ENCODE peak calls at places on chromosomes 7 and 10, in five cellular contexts. H, K, I, V and U are unnamed samples.

GRCh38 chr7:17706734-17707133 is 233.6 kb downstream of the SNX13 start:
- DNase-seq in H (no peak), K (peak; percentile 16), I (peak; percentile 27), V (no peak), U (peak; percentile 64)

GRCh38 chr7:3589756-3590155 is 288.7 kb downstream of the SDK1 start:
- DNase-seq in H (no peak), K (no peak), I (no peak), V (no peak), U (no peak)

GRCh38 chr7:128103498-128104108 is 72.4 kb upstream of the LRRC4 start:
- DNase-seq in H (no peak), K (no peak), I (no peak), V (peak; percentile 75), U (no peak)

GRCh38 chr10:111091833-111092232 is 15.0 kb downstream of the ADRA2A start:
- DNase-seq in H (no peak), K (no peak), I (no peak), V (no peak), U (no peak)

GRCh38 chr10:101694674-101695403 is at the start of gene FBXW4:
- DNase-seq in H (peak; percentile 32), K (peak; percentile 75), I (peak; percentile 56), V (peak; percentile 85), U (peak; percentile 59)

GRCh38 chr7:37323912-37324430 is 124.7 kb downstream of the ELMO1 start:
- DNase-seq in H (no peak), K (no peak), I (no peak), V (no peak), U (no peak)

GRCh38 chr10:381346-381745 is 246.1 kb downstream of the ZMYND11 start:
- DNase-seq in H (no peak), K (no peak), I (no peak), V (no peak), U (no peak)

GRCh38 chr7:13181221-13181620 is 493.8 kb downstream of the ARL4A start:
- DNase-seq in H (no peak), K (no peak), I (no peak), V (no peak), U (no peak)

GRCh38 chr7:102111063-102111757 is 175.5 kb upstream of the SH2B2 start:
- DNase-seq in H (no peak), K (no peak), I (no peak), V (no peak), U (no peak)

GRCh38 chr7:156096806-156097538 is 284.7 kb upstream of the SHH start:
- DNase-seq in H (no peak), K (no peak), I (no peak), V (no peak), U (no peak)

GRCh38 chr7:193538-194256 is 1.3 kb downstream of the FAM20C start:
- DNase-seq in H (no peak), K (no peak), I (no peak), V (no peak), U (no peak)

GRCh38 chr7:34991938-34992840 is 45.1 kb downstream of the DPY19L1 start:
- DNase-seq in H (no peak), K (peak; percentile 51), I (no peak), V (no peak), U (no peak)

GRCh38 chr10:43854042-43854441 is 205.4 kb upstream of the ZNF32 start:
- DNase-seq in H (no peak), K (no peak), I (no peak), V (no peak), U (no peak)

GRCh38 chr10:89535185-89536012 is at the start of gene SLC16A12:
- DNase-seq in H (no peak), K (no peak), I (peak; percentile 56), V (no peak), U (no peak)

GRCh38 chr7:82755705-82756551 is 312.4 kb upstream of the CACNA2D1 start:
- DNase-seq in H (no peak), K (no peak), I (no peak), V (no peak), U (no peak)

GRCh38 chr10:61608255-61609040 is 54.3 kb upstream of the CABCOCO1 start:
- DNase-seq in H (no peak), K (no peak), I (no peak), V (no peak), U (no peak)

GRCh38 chr7:36762394-36762793 is 38.1 kb upstream of the AOAH start:
- DNase-seq in H (no peak), K (no peak), I (no peak), V (no peak), U (no peak)

GRCh38 chr10:82212753-82213152 is 337.8 kb downstream of the NRG3 start:
- DNase-seq in H (no peak), K (no peak), I (no peak), V (no peak), U (no peak)

GRCh38 chr7:8258734-8259133 is 3.2 kb downstream of the ICA1 start:
- DNase-seq in H (no peak), K (no peak), I (no peak), V (no peak), U (no peak)

GRCh38 chr10:72563327-72563932 is 62.4 kb downstream of the MICU1 start:
- DNase-seq in H (no peak), K (no peak), I (no peak), V (no peak), U (no peak)

GRCh38 chr10:482036-482435 is 207.4 kb downstream of the DIP2C start:
- DNase-seq in H (no peak), K (no peak), I (no peak), V (no peak), U (no peak)

GRCh38 chr10:131094406-131095108 is 217.0 kb downstream of the TCERG1L start:
- DNase-seq in H (no peak), K (no peak), I (no peak), V (no peak), U (no peak)

GRCh38 chr10:24012249-24012803 is 196.6 kb upstream of the KIAA1217 start:
- DNase-seq in H (no peak), K (no peak), I (no peak), V (no peak), U (no peak)

GRCh38 chr7:33671521-33672262 is 233.6 kb upstream of the BMPER start:
- DNase-seq in H (no peak), K (no peak), I (no peak), V (no peak), U (no peak)

GRCh38 chr10:24858244-24858907 is 94.0 kb downstream of the PRTFDC1 start:
- DNase-seq in H (no peak), K (no peak), I (no peak), V (no peak), U (no peak)

GRCh38 chr10:93749218-93749799 is 8.4 kb upstream of the LGI1 start:
- DNase-seq in H (no peak), K (peak; percentile 28), I (no peak), V (no peak), U (no peak)

GRCh38 chr7:129225931-129226572 is 1.2 kb downstream of the AHCYL2 start:
- DNase-seq in H (no peak), K (no peak), I (no peak), V (no peak), U (no peak)
- H3K27ac ChIP-seq in H (peak overlapping the region; percentile 99), K (peak overlapping the region; percentile 95), I (no peak overlapping the region), V (no peak overlapping the region), U (no peak overlapping the region)

GRCh38 chr7:159032753-159033472 is 111.8 kb downstream of the VIPR2 start:
- DNase-seq in H (no peak), K (peak; percentile 3), I (no peak), V (no peak), U (no peak)

GRCh38 chr7:159031750-159032149 is 112.9 kb downstream of the VIPR2 start:
- DNase-seq in H (no peak), K (peak; percentile 6), I (no peak), V (no peak), U (peak; percentile 26)

GRCh38 chr7:159031135-159031701 is 113.4 kb downstream of the VIPR2 start:
- DNase-seq in H (no peak), K (peak; percentile 11), I (no peak), V (peak; percentile 87), U (peak; percentile 44)

GRCh38 chr7:159033473-159033825 is 111.2 kb downstream of the VIPR2 start:
- DNase-seq in H (no peak), K (no peak), I (no peak), V (no peak), U (no peak)

GRCh38 chr7:159032310-159032709 is 112.4 kb downstream of the VIPR2 start:
- DNase-seq in H (no peak), K (peak; percentile 10), I (no peak), V (peak; percentile 67), U (peak; percentile 22)
- H3K27ac ChIP-seq in H (no peak overlapping the region), K (no peak overlapping the region), I (no peak overlapping the region), V (peak overlapping the region; percentile 86), U (no peak overlapping the region)

DNA sequence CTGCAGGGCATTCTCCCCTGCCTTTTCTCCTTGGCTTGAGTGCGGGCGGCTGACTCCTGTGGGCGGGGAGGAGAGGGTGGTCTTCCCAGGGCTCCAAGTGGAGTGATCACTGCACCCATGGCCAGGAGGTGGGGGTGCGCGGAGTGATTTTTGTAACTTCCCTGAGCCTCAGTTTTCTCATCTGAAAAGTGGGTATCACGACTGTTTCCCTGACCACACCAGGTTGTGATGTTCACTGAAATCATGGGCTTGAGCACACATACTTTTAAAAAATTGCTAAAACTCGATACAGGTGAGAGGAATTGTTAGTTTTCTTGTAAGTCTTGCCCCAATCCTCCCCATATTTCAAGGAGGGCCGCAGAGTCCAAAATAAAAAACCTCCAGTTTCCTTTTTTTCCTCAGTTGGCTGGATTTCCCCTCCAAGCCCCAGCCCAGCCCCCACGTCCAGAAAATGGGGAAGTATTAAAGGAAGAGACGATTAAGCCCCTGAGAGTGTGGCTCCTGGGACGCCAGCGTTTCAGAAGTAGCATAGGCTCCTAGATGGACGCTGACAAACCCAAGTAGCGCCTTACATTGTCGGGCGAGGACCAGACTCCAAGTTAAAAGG is 6.7 kb upstream of the EMX2 start:
- DNase-seq in H (no peak), K (no peak), I (no peak), V (no peak), U (no peak)
- H3K27ac ChIP-seq in H (no peak overlapping the region), K (no peak overlapping the region), I (no peak overlapping the region), V (no peak overlapping the region), U (no peak overlapping the region)

DNA sequence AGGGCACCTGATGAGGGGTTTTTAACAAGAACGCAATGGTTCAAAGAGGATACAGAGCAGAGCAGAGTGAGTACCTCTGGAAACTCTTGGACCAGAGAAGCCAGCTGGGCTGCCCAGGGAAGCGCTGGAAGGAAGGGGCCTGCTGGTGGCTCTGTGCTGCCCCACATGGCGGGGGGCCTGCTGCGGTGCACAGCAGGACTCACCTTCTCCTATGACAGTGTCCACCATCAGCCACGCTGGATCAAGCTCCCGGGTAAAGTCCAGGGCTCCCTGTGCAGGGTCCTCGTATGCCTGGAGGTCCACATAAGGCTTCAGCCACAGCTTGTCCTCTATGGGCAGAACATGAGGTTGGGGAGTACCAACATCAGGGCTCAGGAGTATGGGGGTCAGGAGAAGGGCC is 12.5 kb downstream of the EPHA1 start:
- DNase-seq in H (no peak), K (no peak), I (peak; percentile 8), V (no peak), U (no peak)
- H3K27ac ChIP-seq in H (peak overlapping the region; percentile 35), K (no peak overlapping the region), I (no peak overlapping the region), V (no peak overlapping the region), U (peak overlapping the region; percentile 5)

GRCh38 chr10:73864229-73864628 is 10.1 kb downstream of the CAMK2G start:
- DNase-seq in H (no peak), K (no peak), I (no peak), V (no peak), U (no peak)

GRCh38 chr10:73865459-73866442 is 8.6 kb downstream of the CAMK2G start:
- DNase-seq in H (no peak), K (peak; percentile 61), I (no peak), V (peak; percentile 79), U (peak; percentile 56)

GRCh38 chr10:73866621-73867020 is 7.7 kb downstream of the CAMK2G start:
- DNase-seq in H (no peak), K (no peak), I (no peak), V (no peak), U (no peak)

GRCh38 chr10:73863039-73863817 is 11.1 kb downstream of the CAMK2G start:
- DNase-seq in H (no peak), K (no peak), I (no peak), V (no peak), U (no peak)

GRCh38 chr10:73865107-73865458 is 9.3 kb downstream of the CAMK2G start:
- DNase-seq in H (no peak), K (no peak), I (no peak), V (no peak), U (no peak)
- H3K27ac ChIP-seq in H (no peak overlapping the region), K (peak overlapping the region; percentile 64), I (no peak overlapping the region), V (peak overlapping the region; percentile 50), U (peak overlapping the region; percentile 89)